ENCODE peak calls at places on chromosomes 4 and X, in seven cellular contexts. R, P, A, X, L, T and G are unnamed samples.

GRCh38 chr4:2067446-2068197 is 8.5 kb downstream of the NAT8L start:
- DNase-seq in R (no peak), P (no peak), A (no peak), X (no peak), L (no peak), T (no peak), G (no peak)

GRCh38 chr4:143254479-143255216 is 69.9 kb downstream of the USP38 start:
- DNase-seq in R (no peak), P (no peak), A (no peak), X (no peak), L (no peak), T (peak), G (no peak)

GRCh38 chrX:39577976-39578962 is 519.5 kb downstream of the BCOR start:
- DNase-seq in R (peak), P (no peak), A (no peak), X (no peak), L (no peak), T (no peak), G (no peak)

GRCh38 chrX:155966876-155967275 is 30.6 kb upstream of the IL9R start:
- DNase-seq in R (peak), P (peak), A (peak), X (no peak), L (peak), T (peak), G (no peak)

GRCh38 chr4:114600672-114601071 is 2.1 kb downstream of the UGT8 start:
- DNase-seq in R (no peak), P (no peak), A (no peak), X (no peak), L (no peak), T (no peak), G (no peak)

GRCh38 chr4:151582098-151582497 is 173.1 kb downstream of the FHIP1A start:
- DNase-seq in R (no peak), P (no peak), A (no peak), X (no peak), L (no peak), T (no peak), G (no peak)

GRCh38 chr4:11149612-11150259 is 279.0 kb downstream of the HS3ST1 start:
- DNase-seq in R (no peak), P (no peak), A (no peak), X (no peak), L (no peak), T (no peak), G (no peak)

GRCh38 chr4:128385199-128385598 is 97.6 kb upstream of the PGRMC2 start:
- DNase-seq in R (no peak), P (no peak), A (no peak), X (no peak), L (no peak), T (no peak), G (no peak)

GRCh38 chr4:15213415-15213814 is 211.1 kb downstream of the CPEB2 start:
- DNase-seq in R (no peak), P (no peak), A (no peak), X (no peak), L (no peak), T (no peak), G (no peak)

GRCh38 chr4:76305971-76306881 is at the start of gene STBD1:
- DNase-seq in R (no peak), P (peak), A (peak), X (peak), L (peak), T (peak), G (no peak)

GRCh38 chr4:91904556-91904955 is 399.2 kb upstream of the GRID2 start:
- DNase-seq in R (no peak), P (no peak), A (no peak), X (no peak), L (no peak), T (no peak), G (no peak)

GRCh38 chr4:113209652-113210320 is 160.3 kb downstream of the ANK2 start:
- DNase-seq in R (no peak), P (no peak), A (no peak), X (no peak), L (no peak), T (no peak), G (no peak)

GRCh38 chrX:75609361-75609760 is 86.5 kb upstream of the ZDHHC15 start:
- DNase-seq in R (no peak), P (no peak), A (no peak), X (no peak), L (no peak), T (no peak), G (no peak)

GRCh38 chrX:123745511-123745910 is 12.7 kb upstream of the THOC2 start:
- DNase-seq in R (no peak), P (no peak), A (peak), X (no peak), L (no peak), T (no peak), G (no peak)

GRCh38 chrX:107565005-107565404 is 63.3 kb upstream of the PRPS1 start:
- DNase-seq in R (no peak), P (no peak), A (no peak), X (no peak), L (no peak), T (no peak), G (no peak)

GRCh38 chr4:41360911-41361830 is 104.4 kb downstream of the UCHL1 start:
- DNase-seq in R (no peak), P (no peak), A (peak), X (peak), L (no peak), T (peak), G (no peak)

GRCh38 chrX:83446355-83446754 is 61.7 kb upstream of the POU3F4 start:
- DNase-seq in R (no peak), P (no peak), A (no peak), X (no peak), L (no peak), T (no peak), G (no peak)

GRCh38 chr4:161466321-161466720 is 697.5 kb downstream of the FSTL5 start:
- DNase-seq in R (no peak), P (no peak), A (peak), X (no peak), L (no peak), T (no peak), G (no peak)

GRCh38 chrX:120749141-120749846 is 119.4 kb upstream of the C1GALT1C1 start:
- DNase-seq in R (no peak), P (no peak), A (no peak), X (peak), L (no peak), T (no peak), G (no peak)

GRCh38 chr4:23844961-23845360 is 44.9 kb downstream of the PPARGC1A start:
- DNase-seq in R (no peak), P (no peak), A (no peak), X (no peak), L (no peak), T (no peak), G (no peak)

GRCh38 chr4:151835467-151835866 is 74.7 kb upstream of the GATB start:
- DNase-seq in R (no peak), P (no peak), A (no peak), X (no peak), L (no peak), T (no peak), G (no peak)

GRCh38 chrX:39445336-39445735 is 644.1 kb downstream of the MID1IP1 start:
- DNase-seq in R (no peak), P (no peak), A (no peak), X (peak), L (no peak), T (peak), G (no peak)

GRCh38 chr4:134320048-134320447 is 118.5 kb upstream of the PABPC4L start:
- DNase-seq in R (no peak), P (no peak), A (no peak), X (no peak), L (no peak), T (no peak), G (no peak)

GRCh38 chrX:40092808-40093435 is 4.8 kb downstream of the BCOR start:
- DNase-seq in R (no peak), P (no peak), A (no peak), X (no peak), L (no peak), T (no peak), G (no peak)

GRCh38 chr4:123547818-123548200 is 151.2 kb downstream of the SPRY1 start:
- DNase-seq in R (no peak), P (no peak), A (no peak), X (no peak), L (no peak), T (no peak), G (no peak)

GRCh38 chrX:28391528-28391927 is 195.7 kb upstream of the IL1RAPL1 start:
- DNase-seq in R (no peak), P (no peak), A (no peak), X (peak), L (no peak), T (no peak), G (no peak)

GRCh38 chr4:28772066-28772465 is 1911.4 kb downstream of the STIM2 start:
- DNase-seq in R (no peak), P (no peak), A (no peak), X (no peak), L (no peak), T (no peak), G (no peak)

GRCh38 chr4:139027771-139028170 is 12.2 kb downstream of the NOCT start:
- DNase-seq in R (no peak), P (no peak), A (no peak), X (peak), L (no peak), T (no peak), G (no peak)

GRCh38 chr4:55297346-55297745 is 48.7 kb upstream of the SRD5A3 start:
- DNase-seq in R (no peak), P (peak), A (no peak), X (no peak), L (no peak), T (no peak), G (no peak)

GRCh38 chr4:155569960-155570515 is 96.6 kb upstream of the GUCY1A1 start:
- DNase-seq in R (no peak), P (no peak), A (no peak), X (peak), L (no peak), T (no peak), G (no peak)

GRCh38 chrX:51332188-51332942 is at the start of gene NUDT10:
- DNase-seq in R (no peak), P (no peak), A (peak), X (peak), L (no peak), T (peak), G (no peak)

GRCh38 chr4:89898304-89898716 is 3.7 kb downstream of the MMRN1 start:
- DNase-seq in R (peak), P (no peak), A (no peak), X (peak), L (no peak), T (no peak), G (no peak)

GRCh38 chrX:39840141-39841126 is 257.3 kb downstream of the BCOR start:
- DNase-seq in R (no peak), P (no peak), A (no peak), X (no peak), L (no peak), T (no peak), G (no peak)

GRCh38 chrX:113260474-113260873 is 419.8 kb upstream of the AMOT start:
- DNase-seq in R (no peak), P (peak), A (no peak), X (peak), L (peak), T (no peak), G (no peak)

GRCh38 chr4:107757860-107758476 is 37.9 kb upstream of the PAPSS1 start:
- DNase-seq in R (no peak), P (peak), A (peak), X (peak), L (no peak), T (no peak), G (no peak)
- TF ChIP-seq POLR2AphosphoS5 in R (no peak), P (no peak), A (no peak), X (no peak), L (no peak), T (no peak), G (no peak)

GRCh38 chr4:83110222-83110945 is 4.1 kb downstream of the PLAC8 start:
- DNase-seq in R (peak), P (peak), A (peak), X (peak), L (peak), T (peak), G (peak)
- H3K27ac ChIP-seq in R (peak), P (no peak), A (peak), X (peak), L (no peak), T (no peak), G (peak)

GRCh38 chr4:108834787-108835384 is 72.0 kb upstream of the ETNPPL start:
- DNase-seq in R (no peak), P (peak), A (peak), X (peak), L (peak), T (no peak), G (no peak)

GRCh38 chr4:108830509-108831244 is 67.8 kb upstream of the ETNPPL start:
- DNase-seq in R (no peak), P (no peak), A (no peak), X (no peak), L (no peak), T (no peak), G (peak)

GRCh38 chr4:108829981-108830492 is 67.2 kb upstream of the ETNPPL start:
- DNase-seq in R (no peak), P (no peak), A (no peak), X (no peak), L (no peak), T (no peak), G (no peak)

GRCh38 chr4:108834167-108834566 is 71.3 kb upstream of the ETNPPL start:
- DNase-seq in R (no peak), P (no peak), A (no peak), X (no peak), L (no peak), T (no peak), G (no peak)

GRCh38 chr4:108833041-108833440 is 70.2 kb upstream of the ETNPPL start:
- DNase-seq in R (no peak), P (no peak), A (no peak), X (no peak), L (no peak), T (no peak), G (no peak)
- H3K9ac ChIP-seq in R (no peak), P (no peak), A (no peak), X (no peak), L (no peak), T (no peak), G (peak)

GRCh38 chr4:74364649-74365491 is at the start of gene EREG:
- DNase-seq in R (no peak), P (no peak), A (peak), X (peak), L (peak), T (peak), G (no peak)
- TF ChIP-seq POLR2AphosphoS5 in R (no peak), P (no peak), A (no peak), X (no peak), L (peak), T (no peak), G (no peak)

GRCh38 chr4:3771932-3772495 is 5.8 kb downstream of the ADRA2C start:
- DNase-seq in R (no peak), P (no peak), A (no peak), X (no peak), L (no peak), T (no peak), G (no peak)

GRCh38 chr4:3769642-3770184 is 3.5 kb downstream of the ADRA2C start:
- DNase-seq in R (no peak), P (no peak), A (no peak), X (no peak), L (no peak), T (no peak), G (no peak)

GRCh38 chr4:3768842-3769641 is 2.9 kb downstream of the ADRA2C start:
- DNase-seq in R (no peak), P (peak), A (no peak), X (no peak), L (no peak), T (no peak), G (no peak)

GRCh38 chr4:3771167-3771809 is 5.1 kb downstream of the ADRA2C start:
- DNase-seq in R (no peak), P (no peak), A (no peak), X (no peak), L (no peak), T (no peak), G (no peak)

GRCh38 chr4:3770323-3771166 is 4.4 kb downstream of the ADRA2C start:
- DNase-seq in R (no peak), P (no peak), A (no peak), X (no peak), L (no peak), T (no peak), G (no peak)
- H3K27ac ChIP-seq in R (no peak), P (no peak), A (no peak), X (no peak), L (no peak), T (no peak), G (no peak)

DNA sequence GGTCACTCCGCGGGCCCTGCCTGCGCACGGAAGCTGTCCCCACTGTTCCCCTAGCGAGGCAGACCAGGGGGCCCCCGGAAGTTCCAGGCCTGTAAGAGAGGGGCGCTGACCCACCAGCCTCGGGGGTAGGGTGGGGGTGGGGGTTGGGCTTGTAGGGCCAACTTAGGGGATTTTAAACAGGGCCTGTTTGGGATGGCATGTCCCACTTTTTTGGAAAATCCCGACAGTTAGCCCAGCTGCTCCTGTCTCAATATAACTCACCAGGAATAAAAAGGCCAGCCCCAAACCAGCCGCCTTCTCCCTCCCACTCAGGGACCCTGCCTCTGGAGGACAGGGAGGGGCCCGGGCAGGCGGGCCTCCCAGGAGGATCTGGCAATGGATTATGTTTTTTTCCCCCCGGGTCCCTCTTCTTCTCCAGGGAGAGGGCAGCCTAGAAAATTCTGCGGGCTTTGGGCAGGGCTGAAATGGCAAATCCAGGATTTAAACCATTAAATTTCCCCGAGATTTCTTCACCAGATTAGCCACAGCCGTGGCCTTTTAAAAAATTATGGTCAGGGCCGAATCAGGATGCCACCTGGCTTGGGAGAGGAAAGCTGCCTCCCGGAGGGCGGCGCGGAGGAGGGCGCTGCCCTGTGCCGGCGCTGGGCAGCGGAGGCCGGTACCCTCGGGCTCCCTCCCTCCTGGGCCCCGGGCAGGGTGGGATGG is 959 bp downstream of the PPP2R2C start:
- DNase-seq in R (no peak), P (no peak), A (peak), X (no peak), L (no peak), T (peak), G (no peak)
- H3K9ac ChIP-seq in R (no peak), P (no peak), A (no peak), X (no peak), L (peak), T (no peak), G (no peak)

DNA sequence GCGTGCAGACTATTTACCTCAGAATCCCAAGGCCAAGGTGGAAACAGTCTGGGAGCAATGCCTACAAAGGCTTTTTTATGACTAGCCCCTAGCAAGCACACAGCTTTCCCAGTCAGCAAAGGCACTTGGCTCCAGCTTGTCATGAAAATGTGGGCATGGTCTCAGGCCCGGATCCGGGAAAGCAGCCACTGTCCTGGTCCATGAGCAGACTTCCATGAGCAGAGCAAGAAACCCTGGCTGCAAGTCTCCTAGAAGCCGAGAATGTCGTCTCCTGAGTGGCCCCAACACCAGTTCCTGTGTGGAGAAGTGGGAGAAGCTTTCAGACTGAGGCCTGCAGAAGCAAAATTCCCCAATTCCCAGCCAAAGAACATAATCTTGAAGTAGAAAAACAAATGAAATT is 190.5 kb downstream of the MID1 start:
- DNase-seq in R (no peak), P (no peak), A (no peak), X (no peak), L (no peak), T (no peak), G (no peak)
- TF ChIP-seq POLR2AphosphoS5 in R (no peak), P (no peak), A (no peak), X (no peak), L (no peak), T (no peak), G (no peak)

DNA sequence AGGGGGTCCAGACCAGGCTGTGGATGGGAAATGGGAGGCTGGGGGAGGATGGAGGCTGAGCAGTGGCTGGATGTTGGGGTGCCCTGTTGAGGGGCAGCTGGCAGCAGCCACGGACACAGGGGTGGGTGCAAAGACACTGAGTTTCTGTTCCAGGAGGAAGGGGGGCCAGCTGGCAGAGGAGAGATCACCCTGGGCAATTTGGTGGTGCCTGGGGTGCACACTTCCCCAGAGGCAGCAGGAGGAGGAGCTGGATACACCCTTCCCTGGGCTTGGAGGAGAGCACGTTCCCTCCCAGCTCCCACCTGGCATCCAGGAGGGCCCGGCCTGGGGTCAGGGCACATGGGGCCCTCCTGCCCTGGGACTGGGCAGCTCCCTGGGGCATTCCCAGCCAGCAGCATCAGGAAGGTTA is 42.8 kb downstream of the CPLX1 start:
- DNase-seq in R (no peak), P (no peak), A (no peak), X (no peak), L (no peak), T (no peak), G (no peak)
- H3K27ac ChIP-seq in R (no peak), P (peak), A (peak), X (no peak), L (peak), T (no peak), G (no peak)

GRCh38 chrX:135522878-135523693 is 2.6 kb downstream of the INTS6L start:
- DNase-seq in R (no peak), P (no peak), A (no peak), X (no peak), L (no peak), T (no peak), G (no peak)
- H3K9ac ChIP-seq in R (peak), P (no peak), A (no peak), X (no peak), L (no peak), T (no peak), G (no peak)